ENCODE peak calls at places on chromosomes 7 and 10, in four cellular contexts. D is GDM1, S is AG09309, H is upper lobe of right lung. G is an unnamed sample.

GRCh38 chr7:113912881-113913280 is 5.9 kb downstream of the PPP1R3A start:
- DNase-seq in S (no peak), H (no peak), D (no peak), G (no peak)

GRCh38 chr10:54314430-54314829 is 486.6 kb downstream of the PCDH15 start:
- DNase-seq in S (no peak), D (no peak), H (no peak), G (no peak)

GRCh38 chr7:45663965-45664623 is 89.9 kb downstream of the ADCY1 start:
- DNase-seq in H (no peak), D (no peak), S (no peak), G (no peak)

GRCh38 chr7:110177463-110177862 is 913.5 kb upstream of the LRRN3 start:
- DNase-seq in S (no peak), H (no peak), D (no peak), G (no peak)

GRCh38 chr10:29648983-29649268 is 14.2 kb upstream of the SVIL start:
- DNase-seq in H (no peak), S (no peak), D (no peak), G (no peak)

GRCh38 chr7:2609001-2609411 is 22.8 kb upstream of the TTYH3 start:
- DNase-seq in H (no peak), D (peak; percentile 82), S (no peak), G (no peak)

GRCh38 chr10:127148066-127148932 is 48.1 kb downstream of the INSYN2A start:
- DNase-seq in S (no peak), H (no peak), D (no peak), G (no peak)

GRCh38 chr7:117777335-117778150 is 95.7 kb downstream of the CTTNBP2 start:
- DNase-seq in H (no peak), S (no peak), D (no peak), G (no peak)

GRCh38 chr10:22568928-22569327 is 145.4 kb downstream of the PIP4K2A start:
- DNase-seq in S (no peak), D (no peak), H (no peak), G (no peak)

GRCh38 chr7:28626629-28627262 is 214.4 kb downstream of the CREB5 start:
- DNase-seq in H (no peak), D (no peak), S (no peak), G (no peak)

GRCh38 chr7:140330128-140330527 is 68.2 kb downstream of the SLC37A3 start:
- DNase-seq in S (no peak), H (no peak), D (no peak), G (no peak)

GRCh38 chr7:157678503-157678902 is 341.7 kb downstream of the DNAJB6 start:
- DNase-seq in S (no peak), H (no peak), D (no peak), G (no peak)

GRCh38 chr7:102287082-102287464 is 405 bp downstream of the SH2B2 start:
- DNase-seq in H (peak; percentile 74), D (no peak), S (no peak), G (no peak)

G was measured in lower lobe of right lung.